ENCODE peak calls at places on chromosomes 16 and 17, in ten cellular contexts. H is GM12864; V is activated T-helper 1 cell treated with anti-CD3 and anti-CD28 coated beads, Interleukin-12 subunit alpha, Interleukin-12 subunit beta, Interleukin-2, Interleukin-4 antibody, amounts not matched to agents 30 ng/mL and 10 ng/mL and 1 ng/mL, durations not matched to agents 14 hours and 24 hours and 36 hours; F is HTR-8/SVneo; C is brain microvascular endothelial cell; P is epithelial cell of esophagus; K is ACHN; T is spleen; Y is GM06990; L is heart left ventricle. Z is an unnamed sample.

GRCh38 chr17:76276461-76277299 is 11.5 kb downstream of the UBALD2 start:
- DNase-seq in H (no peak), V (no peak), F (no peak), C (no peak), P (peak; percentile 41), K (no peak), T (no peak), Y (no peak), L (no peak), Z (peak; percentile 99)

GRCh38 chr17:62703776-62704380 is 76.4 kb downstream of the MRC2 start:
- DNase-seq in H (no peak), V (peak; percentile 55), F (peak; percentile 90), C (no peak), P (peak; percentile 76), K (peak; percentile 74), T (peak; percentile 95), Y (peak; percentile 68), L (peak; percentile 77), Z (peak; percentile 78)

GRCh38 chr16:228151-228855 is 946 bp downstream of the LUC7L start:
- DNase-seq in H (no peak), V (peak; percentile 6), F (no peak), C (peak; percentile 7), P (peak; percentile 31), K (peak; percentile 23), T (no peak), Y (no peak), L (no peak), Z (no peak)

GRCh38 chr17:81821603-81822311 is 11.3 kb downstream of the MCRIP1 start:
- DNase-seq in H (no peak), V (no peak), F (peak; percentile 41), C (peak; percentile 35), P (peak; percentile 77), K (peak; percentile 93), T (peak; percentile 86), Y (no peak), L (peak; percentile 85), Z (peak; percentile 89)

GRCh38 chr16:14307623-14308356 is 236.7 kb downstream of the MRTFB start:
- DNase-seq in H (no peak), V (no peak), F (no peak), C (no peak), P (peak; percentile 61), K (peak; percentile 31), T (peak; percentile 63), Y (no peak), L (peak; percentile 22), Z (peak; percentile 30)

GRCh38 chr17:34406196-34406595 is 43.2 kb upstream of the CCL1 start:
- DNase-seq in H (no peak), V (no peak), F (no peak), C (no peak), P (no peak), K (no peak), T (no peak), Y (no peak), L (no peak), Z (no peak)

GRCh38 chr17:71900830-71901229 is 220.0 kb upstream of the SOX9 start:
- DNase-seq in H (no peak), V (no peak), F (peak; percentile 29), C (peak; percentile 33), P (peak; percentile 94), K (no peak), T (no peak), Y (no peak), L (no peak), Z (no peak)

GRCh38 chr17:31858647-31859486 is at the start of gene COPRS:
- DNase-seq in H (no peak), V (peak; percentile 74), F (peak; percentile 96), C (peak; percentile 74), P (peak; percentile 87), K (peak; percentile 89), T (peak; percentile 96), Y (peak; percentile 82), L (peak; percentile 94), Z (peak; percentile 80)

GRCh38 chr16:77169650-77170236 is 21.2 kb upstream of the MON1B start:
- DNase-seq in H (peak; percentile 21), V (no peak), F (no peak), C (peak; percentile 23), P (peak; percentile 72), K (peak; percentile 69), T (no peak), Y (no peak), L (peak; percentile 26), Z (peak; percentile 30)

GRCh38 chr17:45873728-45874127 is 20.6 kb upstream of the MAPT start:
- DNase-seq in H (no peak), V (peak; percentile 21), F (peak; percentile 48), C (peak; percentile 11), P (peak; percentile 59), K (no peak), T (no peak), Y (no peak), L (no peak), Z (no peak)

GRCh38 chr17:49067163-49067562 is 65.4 kb upstream of the B4GALNT2 start:
- DNase-seq in H (no peak), V (no peak), F (no peak), C (no peak), P (no peak), K (no peak), T (peak; percentile 18), Y (no peak), L (no peak), Z (peak; percentile 13)

GRCh38 chr16:86151372-86151950 is 252.5 kb downstream of the IRF8 start:
- DNase-seq in H (no peak), V (no peak), F (no peak), C (no peak), P (no peak), K (no peak), T (no peak), Y (no peak), L (no peak), Z (no peak)

GRCh38 chr17:61904094-61904710 is 23.6 kb downstream of the INTS2 start:
- DNase-seq in H (peak; percentile 12), V (peak; percentile 9), F (no peak), C (no peak), P (no peak), K (no peak), T (no peak), Y (peak; percentile 12), L (no peak), Z (no peak)